ENCODE peak calls at places on chromosomes 1 and 21, in five cellular contexts. N is T-helper 2 cell; X is mammary epithelial cell; Q is activated CD8-positive, alpha-beta memory T cell treated with anti-CD3 and anti-CD28 coated beads for 1 hour; O is M059J. J is an unnamed sample.
A peak's percentile ranks its signal among the peaks of the same experiment; 100 is the strongest.

GRCh38 chr21:25396135-25396711 is 211.1 kb downstream of the MRPL39 start:
- DNase-seq in N (peak; percentile 64), X (no peak), Q (no peak), O (no peak), J (no peak)

GRCh38 chr1:81670286-81670685 is 130.4 kb upstream of the ADGRL2 start:
- DNase-seq in N (no peak), X (peak; percentile 75), Q (no peak), O (peak; percentile 96), J (no peak)

GRCh38 chr1:37189111-37189510 is 154.8 kb upstream of the GRIK3 start:
- DNase-seq in N (no peak), X (no peak), Q (no peak), O (no peak), J (no peak)

GRCh38 chr1:218299416-218299815 is 14.3 kb downstream of the RRP15 start:
- DNase-seq in N (no peak), X (peak; percentile 32), Q (no peak), O (peak; percentile 61), J (no peak)

GRCh38 chr1:224730540-224730939 is 114.4 kb downstream of the CNIH3 start:
- DNase-seq in N (no peak), X (no peak), Q (no peak), O (no peak), J (no peak)

GRCh38 chr21:16597768-16598167 is 868.0 kb downstream of the USP25 start:
- DNase-seq in N (no peak), X (no peak), Q (no peak), O (no peak), J (no peak)

GRCh38 chr1:53111073-53111556 is 31.3 kb downstream of the SLC1A7 start:
- DNase-seq in N (no peak), X (no peak), Q (no peak), O (no peak), J (no peak)

GRCh38 chr1:26848499-26848898 is 14.4 kb upstream of the SFN start:
- DNase-seq in N (no peak), X (no peak), Q (no peak), O (no peak), J (no peak)

GRCh38 chr1:43636006-43636641 is 13.8 kb upstream of the KDM4A start:
- DNase-seq in N (no peak), X (no peak), Q (no peak), O (peak; percentile 51), J (no peak)

GRCh38 chr1:106254748-106255147 is 801.7 kb upstream of the PRMT6 start:
- DNase-seq in N (no peak), X (peak; percentile 12), Q (no peak), O (no peak), J (no peak)

GRCh38 chr1:156104065-156104810 is 10.3 kb upstream of the LMNA start:
- DNase-seq in N (peak; percentile 30), X (peak; percentile 90), Q (no peak), O (peak; percentile 92), J (no peak)

GRCh38 chr1:1272341-1273151 is 1.1 kb downstream of the UBE2J2 start:
- DNase-seq in N (no peak), X (peak; percentile 61), Q (no peak), O (no peak), J (no peak)

GRCh38 chr1:147717051-147717705 is 43.2 kb downstream of the GJA5 start:
- DNase-seq in N (no peak), X (peak; percentile 91), Q (no peak), O (peak; percentile 58), J (no peak)

GRCh38 chr1:51792864-51793263 is 85.7 kb downstream of the NRDC start:
- DNase-seq in N (no peak), X (peak; percentile 44), Q (no peak), O (peak; percentile 71), J (no peak)

GRCh38 chr1:164637461-164638375 is 78.7 kb downstream of the PBX1 start:
- DNase-seq in N (no peak), X (peak; percentile 87), Q (no peak), O (peak; percentile 93), J (no peak)

GRCh38 chr1:181260994-181261393 is 172.5 kb downstream of the IER5 start:
- DNase-seq in N (no peak), X (no peak), Q (no peak), O (no peak), J (no peak)

GRCh38 chr1:213049232-213049631 is 1.8 kb upstream of the RPS6KC1 start:
- DNase-seq in N (no peak), X (no peak), Q (no peak), O (no peak), J (no peak)

GRCh38 chr1:3772027-3772714 is 378 bp upstream of the SMIM1 start:
- DNase-seq in N (peak; percentile 75), X (peak; percentile 56), Q (peak; percentile 67), O (peak; percentile 33), J (peak; percentile 77)

GRCh38 chr1:72062584-72062983 is 219.8 kb downstream of the NEGR1 start:
- DNase-seq in N (no peak), X (peak; percentile 87), Q (no peak), O (no peak), J (no peak)

GRCh38 chr1:235703516-235703915 is 53.9 kb upstream of the GNG4 start:
- DNase-seq in N (no peak), X (peak; percentile 69), Q (no peak), O (peak; percentile 61), J (no peak)